ENCODE peak calls at places on chromosomes 1 and 21, in six cellular contexts. One of them, this sample, is unnamed.

GRCh38 chr1:219416598-219417238 is 196.2 kb downstream of the ZC3H11B start:
- DNase-seq in heart left ventricle: peak
- DNase-seq in IMR-90: peak
- DNase-seq in breast epithelium: peak
- DNase-seq in WERI-Rb-1: peak
- DNase-seq in fibroblast of lung: peak
- DNase-seq in this sample: peak

GRCh38 chr1:56302878-56303277 is 276.5 kb downstream of the PLPP3 start:
- DNase-seq in breast epithelium: no peak
- DNase-seq in fibroblast of lung: peak
- DNase-seq in heart left ventricle: no peak
- DNase-seq in WERI-Rb-1: no peak
- DNase-seq in IMR-90: peak
- DNase-seq in this sample: no peak

GRCh38 chr1:197140123-197140522 is 6.3 kb downstream of the ASPM start:
- DNase-seq in fibroblast of lung: peak
- DNase-seq in IMR-90: peak
- DNase-seq in WERI-Rb-1: no peak
- DNase-seq in heart left ventricle: no peak
- DNase-seq in breast epithelium: no peak
- DNase-seq in this sample: no peak

GRCh38 chr1:181260994-181261393 is 172.5 kb downstream of the IER5 start:
- DNase-seq in WERI-Rb-1: no peak
- DNase-seq in IMR-90: no peak
- DNase-seq in breast epithelium: no peak
- DNase-seq in fibroblast of lung: no peak
- DNase-seq in heart left ventricle: no peak
- DNase-seq in this sample: no peak

GRCh38 chr1:119442756-119443155 is 27.8 kb downstream of the HSD3B2 start:
- DNase-seq in WERI-Rb-1: no peak
- DNase-seq in fibroblast of lung: no peak
- DNase-seq in heart left ventricle: no peak
- DNase-seq in breast epithelium: no peak
- DNase-seq in IMR-90: no peak
- DNase-seq in this sample: no peak

GRCh38 chr1:3996846-3997705 is 97.0 kb upstream of the C1orf174 start:
- DNase-seq in fibroblast of lung: no peak
- DNase-seq in breast epithelium: peak
- DNase-seq in heart left ventricle: no peak
- DNase-seq in IMR-90: no peak
- DNase-seq in WERI-Rb-1: no peak
- DNase-seq in this sample: no peak

GRCh38 chr1:14913475-14914155 is 239.9 kb upstream of the TMEM51 start:
- DNase-seq in heart left ventricle: no peak
- DNase-seq in breast epithelium: no peak
- DNase-seq in fibroblast of lung: no peak
- DNase-seq in IMR-90: no peak
- DNase-seq in WERI-Rb-1: peak
- DNase-seq in this sample: no peak

GRCh38 chr1:156115514-156116374 is 1.2 kb downstream of the LMNA start:
- DNase-seq in WERI-Rb-1: peak
- DNase-seq in breast epithelium: peak
- DNase-seq in heart left ventricle: peak
- DNase-seq in IMR-90: peak
- DNase-seq in fibroblast of lung: peak
- DNase-seq in this sample: peak

GRCh38 chr1:204075116-204075636 is 2.3 kb downstream of the SOX13 start:
- DNase-seq in WERI-Rb-1: no peak
- DNase-seq in breast epithelium: no peak
- DNase-seq in IMR-90: no peak
- DNase-seq in heart left ventricle: no peak
- DNase-seq in fibroblast of lung: no peak
- DNase-seq in this sample: no peak
- H3K27ac ChIP-seq in WERI-Rb-1: no peak
- H3K27ac ChIP-seq in breast epithelium: peak
- H3K27ac ChIP-seq in IMR-90: peak
- H3K27ac ChIP-seq in heart left ventricle: peak
- H3K27ac ChIP-seq in fibroblast of lung: peak
- H3K27ac ChIP-seq in this sample: peak

GRCh38 chr1:169529068-169529642 is 43.4 kb upstream of the SLC19A2 start:
- DNase-seq in heart left ventricle: no peak
- DNase-seq in WERI-Rb-1: no peak
- DNase-seq in breast epithelium: no peak
- DNase-seq in IMR-90: no peak
- DNase-seq in fibroblast of lung: peak
- DNase-seq in this sample: no peak
- H3K4me3 ChIP-seq in heart left ventricle: no peak
- H3K4me3 ChIP-seq in WERI-Rb-1: no peak
- H3K4me3 ChIP-seq in breast epithelium: no peak
- H3K4me3 ChIP-seq in IMR-90: no peak
- H3K4me3 ChIP-seq in fibroblast of lung: no peak
- H3K4me3 ChIP-seq in this sample: no peak

GRCh38 chr1:109908857-109909256 is 1.8 kb upstream of the CSF1 start:
- DNase-seq in IMR-90: no peak
- DNase-seq in breast epithelium: no peak
- DNase-seq in fibroblast of lung: no peak
- DNase-seq in WERI-Rb-1: no peak
- DNase-seq in heart left ventricle: no peak
- DNase-seq in this sample: no peak

GRCh38 chr1:109912214-109912861 is 1.7 kb downstream of the CSF1 start:
- DNase-seq in IMR-90: no peak
- DNase-seq in fibroblast of lung: no peak
- DNase-seq in breast epithelium: no peak
- DNase-seq in WERI-Rb-1: no peak
- DNase-seq in heart left ventricle: no peak
- DNase-seq in this sample: no peak

GRCh38 chr1:109910963-109911798 is 532 bp downstream of the CSF1 start:
- DNase-seq in fibroblast of lung: peak
- DNase-seq in breast epithelium: no peak
- DNase-seq in heart left ventricle: no peak
- DNase-seq in WERI-Rb-1: peak
- DNase-seq in IMR-90: no peak
- DNase-seq in this sample: no peak

GRCh38 chr1:109909531-109909930 is 1.1 kb upstream of the CSF1 start:
- DNase-seq in breast epithelium: no peak
- DNase-seq in fibroblast of lung: no peak
- DNase-seq in heart left ventricle: no peak
- DNase-seq in WERI-Rb-1: no peak
- DNase-seq in IMR-90: no peak
- DNase-seq in this sample: no peak

DNA sequence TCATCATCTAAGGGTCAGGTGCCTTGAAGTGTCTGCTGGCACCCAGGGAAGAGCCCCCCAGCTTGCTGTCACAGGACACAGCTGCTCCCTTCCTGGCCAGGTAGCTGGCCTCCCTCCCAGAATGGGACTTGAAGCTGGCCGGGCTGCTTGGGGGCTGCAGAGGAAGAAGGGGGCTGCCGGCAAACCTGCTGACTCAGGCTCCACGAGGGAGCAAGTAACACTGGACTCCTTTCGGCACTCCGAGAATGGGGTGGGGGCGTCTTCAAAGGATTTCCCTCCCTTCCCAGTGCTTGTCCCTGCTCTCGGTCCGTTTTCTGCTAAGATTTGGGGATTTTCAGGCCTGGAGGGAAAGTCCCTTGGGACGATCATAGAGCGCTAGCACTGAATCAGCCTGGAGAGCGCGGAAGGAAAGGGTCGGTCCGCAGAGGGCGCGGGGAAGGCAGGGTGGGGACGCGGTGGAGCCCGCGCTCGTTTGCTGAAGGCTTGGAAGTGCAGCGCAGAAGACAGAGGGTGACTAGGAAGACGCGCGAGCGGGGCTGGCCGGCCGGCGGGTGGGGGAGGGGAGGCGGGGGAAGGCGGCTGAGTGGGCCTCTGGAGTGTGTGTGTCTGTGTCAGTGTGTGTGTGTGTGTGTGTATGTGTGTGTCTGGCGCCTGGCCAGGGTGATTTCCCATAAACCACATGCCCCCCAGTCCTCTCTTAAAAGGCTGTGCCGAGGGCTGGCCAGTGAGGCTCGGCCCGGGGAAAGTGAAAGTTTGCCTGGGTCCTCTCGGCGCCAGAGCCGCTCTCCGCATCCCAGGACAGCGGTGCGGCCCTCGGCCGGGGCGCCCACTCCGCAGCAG is at the start of gene CSF1:
- DNase-seq in IMR-90: peak
- DNase-seq in WERI-Rb-1: peak
- DNase-seq in fibroblast of lung: peak
- DNase-seq in breast epithelium: peak
- DNase-seq in heart left ventricle: peak
- DNase-seq in this sample: peak
- H3K27ac ChIP-seq in IMR-90: peak
- H3K27ac ChIP-seq in WERI-Rb-1: no peak
- H3K27ac ChIP-seq in fibroblast of lung: peak
- H3K27ac ChIP-seq in breast epithelium: peak
- H3K27ac ChIP-seq in heart left ventricle: peak
- H3K27ac ChIP-seq in this sample: peak

GRCh38 chr1:231053493-231054162 is 13.6 kb upstream of the FAM89A start:
- DNase-seq in IMR-90: peak
- DNase-seq in fibroblast of lung: peak
- DNase-seq in breast epithelium: no peak
- DNase-seq in WERI-Rb-1: no peak
- DNase-seq in heart left ventricle: peak
- DNase-seq in this sample: no peak
- H3K4me3 ChIP-seq in IMR-90: no peak
- H3K4me3 ChIP-seq in fibroblast of lung: peak
- H3K4me3 ChIP-seq in breast epithelium: no peak
- H3K4me3 ChIP-seq in WERI-Rb-1: no peak
- H3K4me3 ChIP-seq in heart left ventricle: peak
- H3K4me3 ChIP-seq in this sample: no peak

GRCh38 chr21:44947930-44948331 is 8.1 kb downstream of the SLX9 start:
- DNase-seq in WERI-Rb-1: peak
- DNase-seq in fibroblast of lung: no peak
- DNase-seq in heart left ventricle: no peak
- DNase-seq in IMR-90: no peak
- DNase-seq in breast epithelium: no peak
- DNase-seq in this sample: no peak

GRCh38 chr21:44948426-44949120 is 8.7 kb downstream of the SLX9 start:
- DNase-seq in fibroblast of lung: no peak
- DNase-seq in WERI-Rb-1: peak
- DNase-seq in breast epithelium: no peak
- DNase-seq in heart left ventricle: no peak
- DNase-seq in IMR-90: no peak
- DNase-seq in this sample: no peak

GRCh38 chr21:44950351-44950750 is 10.5 kb downstream of the SLX9 start:
- DNase-seq in fibroblast of lung: no peak
- DNase-seq in breast epithelium: no peak
- DNase-seq in IMR-90: no peak
- DNase-seq in WERI-Rb-1: no peak
- DNase-seq in heart left ventricle: no peak
- DNase-seq in this sample: no peak

GRCh38 chr21:44950016-44950326 is 10.1 kb downstream of the SLX9 start:
- DNase-seq in IMR-90: no peak
- DNase-seq in heart left ventricle: no peak
- DNase-seq in fibroblast of lung: no peak
- DNase-seq in breast epithelium: no peak
- DNase-seq in WERI-Rb-1: no peak
- DNase-seq in this sample: no peak

GRCh38 chr21:44949161-44950015 is 9.6 kb downstream of the SLX9 start:
- DNase-seq in fibroblast of lung: peak
- DNase-seq in IMR-90: peak
- DNase-seq in breast epithelium: peak
- DNase-seq in WERI-Rb-1: peak
- DNase-seq in heart left ventricle: peak
- DNase-seq in this sample: peak
- H3K27ac ChIP-seq in fibroblast of lung: no peak
- H3K27ac ChIP-seq in IMR-90: no peak
- H3K27ac ChIP-seq in breast epithelium: peak
- H3K27ac ChIP-seq in WERI-Rb-1: no peak
- H3K27ac ChIP-seq in heart left ventricle: peak
- H3K27ac ChIP-seq in this sample: peak

GRCh38 chr1:39570477-39571177 is 6.0 kb downstream of the PABPC4 start:
- DNase-seq in WERI-Rb-1: no peak
- DNase-seq in heart left ventricle: no peak
- DNase-seq in IMR-90: no peak
- DNase-seq in breast epithelium: no peak
- DNase-seq in fibroblast of lung: no peak
- DNase-seq in this sample: no peak

GRCh38 chr1:39573736-39574624 is 2.6 kb downstream of the PABPC4 start:
- DNase-seq in fibroblast of lung: peak
- DNase-seq in heart left ventricle: peak
- DNase-seq in IMR-90: peak
- DNase-seq in WERI-Rb-1: peak
- DNase-seq in breast epithelium: no peak
- DNase-seq in this sample: no peak

GRCh38 chr1:39573097-39573465 is 3.5 kb downstream of the PABPC4 start:
- DNase-seq in IMR-90: no peak
- DNase-seq in breast epithelium: no peak
- DNase-seq in heart left ventricle: no peak
- DNase-seq in fibroblast of lung: no peak
- DNase-seq in WERI-Rb-1: no peak
- DNase-seq in this sample: no peak

GRCh38 chr1:39571178-39571483 is 5.5 kb downstream of the PABPC4 start:
- DNase-seq in heart left ventricle: no peak
- DNase-seq in WERI-Rb-1: no peak
- DNase-seq in IMR-90: no peak
- DNase-seq in breast epithelium: no peak
- DNase-seq in fibroblast of lung: no peak
- DNase-seq in this sample: no peak

DNA sequence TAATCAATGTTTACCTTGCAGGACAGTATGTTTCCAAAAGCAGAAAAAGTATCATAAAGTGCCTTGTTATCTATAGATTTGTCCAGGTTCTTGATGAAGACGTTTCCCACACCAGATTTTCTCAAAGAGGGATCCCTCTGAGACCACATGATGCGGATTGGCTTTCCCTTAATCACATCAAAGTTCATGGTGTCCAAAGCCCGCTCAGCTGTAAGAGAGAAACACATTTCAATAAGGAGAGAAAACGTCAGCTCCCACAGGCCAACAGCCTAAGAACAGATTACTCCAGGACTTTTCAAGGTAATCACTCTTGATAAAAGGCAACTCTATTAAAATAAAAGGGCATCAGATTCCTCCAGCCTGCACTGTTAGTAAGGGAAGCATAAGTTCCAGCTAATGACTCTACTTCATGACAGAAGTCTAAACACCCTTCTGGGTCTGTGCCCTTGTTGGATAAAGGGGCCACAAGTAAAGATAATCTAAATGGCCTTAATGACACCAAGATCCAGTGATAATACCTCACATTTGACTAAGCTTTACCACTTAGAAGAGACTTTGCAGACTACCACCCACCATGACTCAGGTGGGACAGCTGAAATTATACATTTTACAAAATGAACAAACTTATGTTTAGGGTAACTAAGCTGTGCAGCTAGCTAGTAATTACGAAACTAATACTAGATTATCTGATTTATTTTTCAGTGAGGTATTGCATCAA is 4.1 kb downstream of the PABPC4 start:
- DNase-seq in heart left ventricle: no peak
- DNase-seq in fibroblast of lung: no peak
- DNase-seq in IMR-90: no peak
- DNase-seq in WERI-Rb-1: peak
- DNase-seq in breast epithelium: no peak
- DNase-seq in this sample: no peak
- H3K4me3 ChIP-seq in heart left ventricle: peak
- H3K4me3 ChIP-seq in fibroblast of lung: peak
- H3K4me3 ChIP-seq in IMR-90: no peak
- H3K4me3 ChIP-seq in WERI-Rb-1: peak
- H3K4me3 ChIP-seq in breast epithelium: no peak
- H3K4me3 ChIP-seq in this sample: no peak

DNA sequence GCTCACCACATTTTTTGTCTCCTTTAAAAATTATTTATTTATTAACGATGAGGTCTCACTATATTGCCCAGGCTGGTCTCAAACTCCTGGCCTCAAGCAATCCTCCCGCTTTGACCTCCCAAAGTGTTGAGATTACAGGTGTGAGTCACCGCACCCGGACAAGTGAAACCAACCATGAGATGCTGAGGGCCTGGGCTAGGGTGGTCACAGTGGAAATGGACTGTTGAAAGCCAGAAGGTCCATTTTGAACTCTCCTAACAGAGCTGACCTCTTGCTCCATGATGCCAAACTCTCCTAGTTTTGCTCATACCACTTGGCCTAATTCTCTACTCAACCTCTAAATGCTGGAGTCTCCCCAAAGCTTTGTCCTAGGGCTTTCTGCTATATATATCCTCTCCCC is 109.1 kb downstream of the SLC45A1 start:
- DNase-seq in breast epithelium: no peak
- DNase-seq in heart left ventricle: no peak
- DNase-seq in WERI-Rb-1: no peak
- DNase-seq in IMR-90: no peak
- DNase-seq in fibroblast of lung: no peak
- DNase-seq in this sample: no peak
- H3K27ac ChIP-seq in breast epithelium: no peak
- H3K27ac ChIP-seq in heart left ventricle: no peak
- H3K27ac ChIP-seq in WERI-Rb-1: no peak
- H3K27ac ChIP-seq in IMR-90: no peak
- H3K27ac ChIP-seq in fibroblast of lung: no peak
- H3K27ac ChIP-seq in this sample: peak

This sample was measured in ascending aorta.